ENCODE peak calls at places on chromosomes 11 and 22, in seven cellular contexts. J is left lung, D is H9, X is mucosa of descending colon, S is tibial artery, O is PC-3, V is Peyer's patch. Y is an unnamed sample. For H3K4me1, the result is how much of the 10 kb centered on the place peaks cover.

GRCh38 chr11:77801477-77801876 is 19.0 kb downstream of the RSF1 start:
- DNase-seq in J (no peak), D (no peak), X (no peak), S (no peak), O (no peak), V (no peak), Y (no peak)

GRCh38 chr11:79434263-79434662 is 6.6 kb downstream of the TENM4 start:
- DNase-seq in J (no peak), D (no peak), X (no peak), S (no peak), O (no peak), V (no peak), Y (no peak)

GRCh38 chr11:122517403-122518379 is 137.8 kb upstream of the UBASH3B start:
- DNase-seq in J (no peak), D (no peak), X (no peak), S (no peak), O (no peak), V (no peak), Y (no peak)

GRCh38 chr11:94934362-94934761 is 39.0 kb downstream of the CWC15 start:
- DNase-seq in J (no peak), D (peak), X (no peak), S (no peak), O (no peak), V (no peak), Y (no peak)

GRCh38 chr11:697811-698311 is 2.2 kb downstream of the TMEM80 start:
- DNase-seq in J (no peak), D (peak), X (no peak), S (no peak), O (peak), V (no peak), Y (no peak)

GRCh38 chr11:24781288-24781687 is 284.4 kb downstream of the LUZP2 start:
- DNase-seq in J (no peak), D (no peak), X (no peak), S (no peak), O (peak), V (no peak), Y (no peak)

GRCh38 chr11:125925247-125925740 is 20.6 kb upstream of the VSIG10L2 start:
- DNase-seq in J (no peak), D (no peak), X (peak), S (no peak), O (peak), V (peak), Y (no peak)

GRCh38 chr22:24440270-24440717 is 12.9 kb downstream of the ADORA2A start:
- DNase-seq in J (no peak), D (no peak), X (no peak), S (no peak), O (no peak), V (no peak), Y (no peak)

GRCh38 chr22:43500792-43501785 is 89.3 kb downstream of the MPPED1 start:
- DNase-seq in J (peak), D (no peak), X (no peak), S (no peak), O (no peak), V (no peak), Y (no peak)

GRCh38 chr11:36034572-36035331 is 90.9 kb downstream of the LDLRAD3 start:
- DNase-seq in J (no peak), D (no peak), X (no peak), S (no peak), O (peak), V (no peak), Y (no peak)

GRCh38 chr11:76455931-76456330 is 11.1 kb downstream of the EMSY start:
- DNase-seq in J (no peak), D (no peak), X (no peak), S (no peak), O (no peak), V (no peak), Y (no peak)

GRCh38 chr11:19890308-19890707 is 177.7 kb downstream of the NAV2 start:
- DNase-seq in J (no peak), D (no peak), X (no peak), S (no peak), O (peak), V (no peak), Y (no peak)

GRCh38 chr11:83008581-83008923 is 63.1 kb downstream of the RAB30 start:
- DNase-seq in J (no peak), D (no peak), X (no peak), S (no peak), O (no peak), V (no peak), Y (no peak)

GRCh38 chr11:41273908-41274307 is 185.5 kb downstream of the LRRC4C start:
- DNase-seq in J (no peak), D (no peak), X (no peak), S (no peak), O (no peak), V (no peak), Y (no peak)

GRCh38 chr11:9015677-9016076 is 11.9 kb upstream of the NRIP3 start:
- DNase-seq in J (no peak), D (peak), X (peak), S (peak), O (peak), V (peak), Y (no peak)

GRCh38 chr11:101127348-101127698 is 2.3 kb downstream of the PGR start:
- DNase-seq in J (peak), D (peak), X (peak), S (peak), O (no peak), V (no peak), Y (peak)

GRCh38 chr11:118615282-118615979 is 8.0 kb downstream of the PHLDB1 start:
- DNase-seq in J (no peak), D (peak), X (no peak), S (peak), O (no peak), V (peak), Y (no peak)

GRCh38 chr11:94769897-94770296 is 1.7 kb downstream of the AMOTL1 start:
- DNase-seq in J (peak), D (no peak), X (no peak), S (no peak), O (peak), V (no peak), Y (no peak)

GRCh38 chr11:64074239-64074638 is 38.5 kb downstream of the FLRT1 start:
- DNase-seq in J (no peak), D (no peak), X (no peak), S (no peak), O (no peak), V (no peak), Y (no peak)

GRCh38 chr11:131025020-131025419 is 108.7 kb upstream of the SNX19 start:
- DNase-seq in J (no peak), D (peak), X (no peak), S (no peak), O (peak), V (no peak), Y (no peak)

GRCh38 chr22:23066200-23067022 is 3.9 kb upstream of the GNAZ start:
- DNase-seq in J (peak), D (no peak), X (no peak), S (peak), O (no peak), V (peak), Y (no peak)

GRCh38 chr22:18033204-18033998 is 9.0 kb upstream of the MICAL3 start:
- DNase-seq in J (no peak), D (no peak), X (no peak), S (no peak), O (peak), V (no peak), Y (no peak)

GRCh38 chr11:121336279-121336947 is 43.8 kb downstream of the SC5D start:
- DNase-seq in J (no peak), D (no peak), X (no peak), S (no peak), O (no peak), V (no peak), Y (no peak)

GRCh38 chr11:2466869-2467694 is 22.3 kb downstream of the KCNQ1 start:
- DNase-seq in J (peak), D (no peak), X (peak), S (no peak), O (no peak), V (peak), Y (peak)

GRCh38 chr22:48664586-48664985 is 1163.1 kb downstream of the BRD1 start:
- DNase-seq in J (no peak), D (no peak), X (no peak), S (no peak), O (no peak), V (no peak), Y (no peak)

GRCh38 chr11:117457031-117457785 is 129.6 kb downstream of the CEP164 start:
- DNase-seq in J (no peak), D (no peak), X (no peak), S (no peak), O (no peak), V (no peak), Y (no peak)

GRCh38 chr22:39457546-39458442 is 982 bp downstream of the MGAT3 start:
- DNase-seq in J (no peak), D (no peak), X (no peak), S (no peak), O (no peak), V (no peak), Y (no peak)

GRCh38 chr11:46272816-46273427 is 4.5 kb upstream of the CREB3L1 start:
- DNase-seq in J (no peak), D (no peak), X (peak), S (peak), O (peak), V (peak), Y (peak)

GRCh38 chr22:40176921-40177737 is 596 bp upstream of the TNRC6B start:
- DNase-seq in J (peak), D (peak), X (peak), S (peak), O (peak), V (peak), Y (peak)

GRCh38 chr11:69298778-69299461 is 5.0 kb downstream of the MYEOV start:
- DNase-seq in J (no peak), D (no peak), X (no peak), S (no peak), O (peak), V (no peak), Y (no peak)

GRCh38 chr11:67433536-67434394 is 3.7 kb downstream of the PTPRCAP start:
- DNase-seq in J (no peak), D (no peak), X (no peak), S (no peak), O (no peak), V (no peak), Y (no peak)

GRCh38 chr11:129322941-129323340 is 52.7 kb upstream of the BARX2 start:
- DNase-seq in J (no peak), D (peak), X (no peak), S (no peak), O (no peak), V (no peak), Y (no peak)

GRCh38 chr11:115222863-115223530 is 281.2 kb downstream of the CADM1 start:
- DNase-seq in J (no peak), D (no peak), X (no peak), S (no peak), O (no peak), V (no peak), Y (no peak)

GRCh38 chr22:37546436-37547248 is 13.6 kb upstream of the CDC42EP1 start:
- DNase-seq in J (peak), D (peak), X (peak), S (peak), O (no peak), V (peak), Y (peak)

GRCh38 chr22:22810018-22810427 is 77.6 kb upstream of the IGLL5 start:
- DNase-seq in J (no peak), D (peak), X (peak), S (no peak), O (no peak), V (peak), Y (no peak)

GRCh38 chr11:18394928-18395734 is 768 bp downstream of the LDHA start:
- DNase-seq in J (no peak), D (peak), X (peak), S (no peak), O (no peak), V (peak), Y (peak)

GRCh38 chr11:92050305-92050704 is 174.3 kb upstream of the FAT3 start:
- DNase-seq in J (no peak), D (no peak), X (no peak), S (no peak), O (no peak), V (no peak), Y (no peak)

GRCh38 chr22:49734390-49734789 is 93.3 kb downstream of the BRD1 start:
- DNase-seq in J (peak), D (no peak), X (no peak), S (no peak), O (no peak), V (peak), Y (peak)

GRCh38 chr11:133536198-133536597 is 3.9 kb upstream of the OPCML start:
- DNase-seq in J (no peak), D (no peak), X (no peak), S (no peak), O (no peak), V (no peak), Y (no peak)

GRCh38 chr11:133545199-133545709 is 13.0 kb upstream of the OPCML start:
- DNase-seq in J (no peak), D (peak), X (no peak), S (no peak), O (no peak), V (no peak), Y (no peak)

GRCh38 chr11:133541331-133542095 is 9.2 kb upstream of the OPCML start:
- DNase-seq in J (no peak), D (peak), X (no peak), S (no peak), O (no peak), V (no peak), Y (no peak)
- TF ChIP-seq CTCF in J (no peak), D (peak), X (no peak), S (no peak), O (no peak), V (no peak), Y (no peak)

DNA sequence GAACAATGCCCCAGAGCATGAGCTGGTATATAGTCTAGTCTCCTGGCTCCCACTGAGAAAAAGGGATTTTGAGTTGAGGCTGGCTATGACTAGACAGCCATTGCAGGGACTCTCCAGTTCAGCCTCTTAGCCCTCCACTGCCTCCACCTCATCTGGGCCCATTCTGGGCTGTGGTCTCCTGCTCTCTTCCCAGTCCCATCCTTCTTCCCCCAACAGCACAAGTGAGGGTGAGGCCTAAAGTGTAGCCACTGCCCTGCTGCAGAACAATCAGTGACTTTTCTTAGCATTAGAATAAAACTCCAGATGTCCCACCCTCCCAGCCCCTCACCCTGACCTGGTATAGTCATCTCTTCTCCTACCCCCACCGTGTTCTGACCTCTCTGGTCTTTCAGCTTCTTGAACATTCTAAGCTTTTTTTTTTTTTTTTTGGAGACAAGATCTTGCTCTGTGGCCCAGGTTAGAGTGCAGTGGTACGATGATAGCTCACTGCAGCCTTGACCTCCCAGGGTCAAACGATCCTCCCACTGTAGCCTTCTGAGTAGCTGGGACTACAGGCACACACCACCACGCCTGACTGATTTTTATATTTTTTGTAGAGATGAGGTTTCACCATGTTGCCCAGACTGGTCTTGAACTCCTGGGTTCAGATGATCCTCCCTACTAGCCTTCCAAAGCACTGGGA is 4.3 kb downstream of the MED15 start:
- DNase-seq in J (no peak), D (no peak), X (no peak), S (no peak), O (no peak), V (no peak), Y (no peak)
- H3K4me1 ChIP-seq in J (under half), D (under half), X (under half), S (half or more), O (half or more), V (under half), Y (under half)

DNA sequence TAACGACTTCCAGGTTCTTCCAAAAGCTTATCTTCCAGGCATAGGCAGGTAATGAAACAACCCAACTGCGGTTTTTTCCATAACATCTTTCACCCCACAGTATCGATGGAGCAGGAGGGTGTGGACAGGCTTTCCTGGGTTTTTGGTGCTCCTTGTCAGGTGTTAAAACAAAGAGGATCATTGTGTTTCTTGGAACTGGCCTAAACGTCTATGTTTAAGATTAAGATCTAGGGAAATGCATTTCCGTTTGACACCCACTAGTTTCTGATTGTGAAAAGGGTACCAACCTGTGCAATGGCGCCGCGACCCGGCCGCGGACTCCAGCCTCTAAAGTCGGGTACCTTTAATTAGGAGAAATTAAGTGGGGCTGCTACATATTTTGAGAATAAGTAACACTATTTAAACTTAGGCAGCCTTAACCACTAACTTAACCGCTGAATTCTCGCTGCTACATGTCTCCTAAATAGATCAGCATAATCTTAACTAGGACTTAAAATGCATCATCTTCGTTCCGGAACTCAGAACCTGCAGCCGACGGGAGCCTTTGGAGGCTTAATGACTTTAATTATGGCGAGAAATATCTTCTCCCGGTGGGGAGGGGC is 31.5 kb downstream of the C22orf31 start:
- DNase-seq in J (no peak), D (no peak), X (peak), S (no peak), O (peak), V (no peak), Y (no peak)
- TF ChIP-seq CTCF in J (no peak), D (no peak), X (no peak), S (no peak), O (no peak), V (no peak), Y (no peak)

GRCh38 chr11:73191151-73191550 is 26.9 kb upstream of the P2RY2 start:
- DNase-seq in J (no peak), D (no peak), X (no peak), S (no peak), O (no peak), V (no peak), Y (no peak)
- H3K4me1 ChIP-seq in J (under half), D (under half), X (under half), S (under half), O (half or more), V (under half), Y (under half)

GRCh38 chr11:14093065-14093464 is 130.5 kb downstream of the SPON1 start:
- DNase-seq in J (no peak), D (no peak), X (no peak), S (no peak), O (no peak), V (no peak), Y (no peak)
- TF ChIP-seq CTCF in J (no peak), D (no peak), X (no peak), S (no peak), O (no peak), V (no peak), Y (no peak)

GRCh38 chr11:96230686-96231085 is 112.3 kb downstream of the MAML2 start:
- DNase-seq in J (no peak), D (no peak), X (no peak), S (no peak), O (no peak), V (no peak), Y (no peak)
- H3K4me1 ChIP-seq in J (under half), D (under half), X (under half), S (under half), O (under half), V (under half), Y (under half)

GRCh38 chr11:60705895-60706294 is 6.5 kb downstream of the MS4A8 start:
- DNase-seq in J (no peak), D (no peak), X (no peak), S (no peak), O (no peak), V (no peak), Y (no peak)

GRCh38 chr11:60703374-60703773 is 4.0 kb downstream of the MS4A8 start:
- DNase-seq in J (no peak), D (no peak), X (no peak), S (no peak), O (no peak), V (no peak), Y (no peak)

GRCh38 chr11:60701509-60701818 is 2.1 kb downstream of the MS4A8 start:
- DNase-seq in J (no peak), D (no peak), X (no peak), S (no peak), O (no peak), V (no peak), Y (no peak)

GRCh38 chr11:60699282-60699681 is at the start of gene MS4A8:
- DNase-seq in J (no peak), D (no peak), X (peak), S (no peak), O (no peak), V (peak), Y (no peak)

GRCh38 chr11:60700689-60701508 is 1.5 kb downstream of the MS4A8 start:
- DNase-seq in J (no peak), D (peak), X (peak), S (no peak), O (peak), V (no peak), Y (no peak)
- TF ChIP-seq CTCF in J (peak), D (peak), X (no peak), S (no peak), O (peak), V (peak), Y (no peak)

GRCh38 chr11:13280323-13280722 is 2.7 kb downstream of the BMAL1 start:
- DNase-seq in J (no peak), D (no peak), X (no peak), S (no peak), O (no peak), V (no peak), Y (no peak)
- H3K4me1 ChIP-seq in J (under half), D (under half), X (under half), S (under half), O (under half), V (under half), Y (under half)

DNA sequence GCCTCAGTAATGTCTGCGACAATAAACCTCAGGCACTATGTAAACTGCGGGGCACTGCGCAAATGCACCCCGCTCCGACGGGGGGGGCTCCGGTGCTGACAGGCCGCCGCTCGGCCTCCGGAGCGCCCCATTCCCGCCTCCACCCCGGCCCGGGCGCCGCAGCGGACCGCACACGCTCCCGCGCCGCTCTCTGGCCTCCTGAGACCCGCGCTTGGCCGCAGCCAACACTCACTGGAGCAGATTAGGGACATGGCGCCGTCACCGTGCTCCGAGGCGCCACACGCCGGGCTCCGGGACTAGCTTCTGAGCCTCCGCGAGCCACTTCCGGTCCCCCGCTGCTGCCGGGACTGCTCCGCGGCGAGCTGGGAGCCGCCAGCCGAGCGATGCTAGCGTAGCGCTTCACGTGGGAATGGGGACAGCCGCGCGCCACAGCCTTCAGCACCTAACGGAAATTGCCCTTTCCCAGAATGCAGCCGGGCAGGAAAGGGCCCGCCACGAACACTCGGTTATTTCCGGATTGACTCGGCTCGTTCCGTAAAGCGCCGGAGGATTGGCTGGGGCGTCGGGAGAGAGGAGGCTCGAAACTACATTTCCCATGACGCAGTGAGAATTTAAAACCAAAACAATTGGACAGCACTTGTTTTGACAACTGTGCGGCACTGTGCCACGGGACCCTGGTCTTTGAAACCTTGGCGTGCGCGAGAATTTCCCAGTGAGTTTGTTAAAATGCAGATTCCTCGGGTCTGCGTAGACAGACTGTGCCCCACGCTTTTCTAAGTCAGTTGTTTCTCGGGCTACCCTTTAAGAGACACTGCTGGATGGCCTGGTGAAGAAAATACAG is at the start of gene PRPF19:
- DNase-seq in J (peak), D (peak), X (peak), S (peak), O (peak), V (peak), Y (peak)
- TF ChIP-seq CTCF in J (no peak), D (no peak), X (no peak), S (no peak), O (no peak), V (no peak), Y (no peak)